ENCODE peak calls at places on chromosomes 16 and 17, in five cellular contexts. A is IMR-90, Y is LNCaP clone FGC, Q is kidney epithelial cell, Z is SJSA1. D is an unnamed sample.

GRCh38 chr17:69733171-69734014 is 318.9 kb downstream of the MAP2K6 start:
- DNase-seq in A (peak; percentile 88), Y (no peak), Q (peak; percentile 80), Z (peak; percentile 58), D (peak; percentile 76)

GRCh38 chr16:84763164-84763563 is 56.6 kb upstream of the CRISPLD2 start:
- DNase-seq in Z (no peak), Y (no peak), A (no peak), Q (no peak), D (no peak)

GRCh38 chr17:81194941-81195901 is 27.5 kb downstream of the CEP131 start:
- DNase-seq in Q (no peak), A (no peak), Z (no peak), Y (no peak), D (no peak)

GRCh38 chr17:35161281-35161761 is 13.7 kb downstream of the UNC45B start:
- DNase-seq in Y (no peak), Q (no peak), A (no peak), Z (no peak), D (no peak)

GRCh38 chr17:6831662-6832263 is at the start of gene TEKT1:
- DNase-seq in Q (peak; percentile 43), Z (peak; percentile 53), A (peak; percentile 26), Y (peak; percentile 38), D (peak; percentile 26)

GRCh38 chr16:69089091-69089912 is 16.2 kb upstream of the HAS3 start:
- DNase-seq in Q (no peak), A (peak; percentile 53), Z (no peak), Y (no peak), D (no peak)

GRCh38 chr17:68296217-68297140 is 5.2 kb downstream of the ARSG start:
- DNase-seq in A (no peak), Y (peak; percentile 96), Q (no peak), Z (no peak), D (no peak)

GRCh38 chr17:44159519-44160210 is 10.8 kb upstream of the ASB16 start:
- DNase-seq in Q (no peak), A (peak; percentile 25), Y (no peak), Z (peak; percentile 31), D (no peak)

GRCh38 chr17:36728030-36728991 is 126.9 kb downstream of the MRM1 start:
- DNase-seq in A (no peak), Q (no peak), Y (no peak), Z (no peak), D (no peak)

GRCh38 chr16:15572329-15573001 is 70.5 kb downstream of the MARF1 start:
- DNase-seq in Z (no peak), A (peak; percentile 67), Q (no peak), Y (no peak), D (peak; percentile 22)
- H3K4me3 ChIP-seq in Z (no peak overlapping the region), A (no peak overlapping the region), Q (no peak overlapping the region), Y (no peak overlapping the region), D (no peak overlapping the region)

GRCh38 chr17:42946812-42947211 is 17.4 kb downstream of the AARSD1 start:
- DNase-seq in Y (no peak), Z (no peak), Q (no peak), A (no peak), D (no peak)

GRCh38 chr17:42944211-42944610 is 20.0 kb downstream of the AARSD1 start:
- DNase-seq in Y (no peak), Q (no peak), A (peak; percentile 40), Z (no peak), D (no peak)
- H3K4me3 ChIP-seq in Y (no peak overlapping the region), Q (no peak overlapping the region), A (no peak overlapping the region), Z (no peak overlapping the region), D (no peak overlapping the region)

GRCh38 chr17:47325176-47325575 is 1.4 kb downstream of the EFCAB13 start:
- DNase-seq in Z (no peak), A (no peak), Q (no peak), Y (no peak), D (no peak)
- H3K4me3 ChIP-seq in Z (no peak overlapping the region), A (no peak overlapping the region), Q (no peak overlapping the region), Y (no peak overlapping the region), D (no peak overlapping the region)

DNA sequence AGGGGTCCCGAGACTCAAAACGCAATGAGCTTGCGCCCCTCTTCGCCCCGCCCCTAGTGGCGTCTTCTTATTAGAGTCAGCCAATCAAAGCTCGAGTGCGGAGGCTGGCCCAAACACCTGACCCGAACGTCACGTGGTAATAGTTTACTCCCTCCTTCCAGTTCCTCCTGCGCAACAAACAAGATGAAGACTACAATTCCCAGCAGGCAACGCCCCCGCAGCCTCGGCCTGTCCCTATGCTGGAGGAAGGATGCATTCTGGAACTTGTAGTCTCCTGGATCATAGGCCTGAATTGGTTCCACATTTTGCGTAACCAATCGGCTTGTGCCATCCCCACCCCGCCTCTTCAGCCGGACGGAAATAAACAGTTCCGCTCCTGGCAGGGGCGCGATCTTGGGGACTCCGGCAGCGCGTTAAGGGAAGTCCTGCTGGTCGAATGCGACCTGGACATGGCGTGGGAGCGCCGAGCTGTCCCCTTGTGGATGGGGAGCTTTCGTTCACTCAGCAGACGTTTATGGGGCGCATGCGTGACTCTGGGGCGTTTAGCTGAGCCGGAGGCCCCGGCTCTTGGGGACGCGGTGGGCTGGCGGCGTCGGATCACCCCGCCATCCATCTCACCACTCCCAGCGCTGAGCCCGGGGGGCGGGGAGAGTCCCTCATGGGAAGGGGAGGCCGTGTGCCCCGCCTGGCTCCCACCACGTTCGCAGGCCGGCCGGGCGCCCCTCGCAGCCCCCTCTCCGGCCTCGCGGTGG is at the start of gene WBP2:
- DNase-seq in A (peak; percentile 100), Z (peak; percentile 100), Y (peak; percentile 100), Q (peak; percentile 100), D (peak; percentile 100)
- H3K4me3 ChIP-seq in A (peak within 1 kb of the TSS; percentile 68), Z (peak within 1 kb of the TSS; percentile 70), Y (peak within 1 kb of the TSS; percentile 97), Q (peak within 1 kb of the TSS; percentile 72), D (peak within 1 kb of the TSS; percentile 88)